ENCODE peak calls at places on chromosomes 1 and 21, in six cellular contexts. One of them, this sample, is unnamed.

GRCh38 chr1:223683586-223684487 is 18.3 kb upstream of the CAPN8 start:
- DNase-seq in tibial artery: no peak
- DNase-seq in aorta: no peak
- DNase-seq in neural progenitor cell: peak
- DNase-seq in lower lobe of right lung: no peak
- DNase-seq in left ventricle myocardium inferior: peak
- DNase-seq in this sample: no peak

GRCh38 chr1:67158401-67158800 is 7.9 kb upstream of the IL23R start:
- DNase-seq in left ventricle myocardium inferior: no peak
- DNase-seq in tibial artery: no peak
- DNase-seq in lower lobe of right lung: no peak
- DNase-seq in neural progenitor cell: no peak
- DNase-seq in aorta: no peak
- DNase-seq in this sample: no peak

GRCh38 chr1:20078166-20078565 is 8.2 kb downstream of the PLA2G5 start:
- DNase-seq in aorta: no peak
- DNase-seq in neural progenitor cell: no peak
- DNase-seq in tibial artery: no peak
- DNase-seq in left ventricle myocardium inferior: no peak
- DNase-seq in lower lobe of right lung: no peak
- DNase-seq in this sample: no peak

GRCh38 chr1:204647114-204647804 is 38.3 kb downstream of the LRRN2 start:
- DNase-seq in lower lobe of right lung: no peak
- DNase-seq in aorta: no peak
- DNase-seq in left ventricle myocardium inferior: no peak
- DNase-seq in tibial artery: no peak
- DNase-seq in neural progenitor cell: peak
- DNase-seq in this sample: no peak

GRCh38 chr1:118989878-118990378 is 1.8 kb upstream of the TBX15 start:
- DNase-seq in neural progenitor cell: peak
- DNase-seq in left ventricle myocardium inferior: no peak
- DNase-seq in tibial artery: peak
- DNase-seq in lower lobe of right lung: no peak
- DNase-seq in aorta: no peak
- DNase-seq in this sample: no peak

GRCh38 chr1:52139817-52140540 is 1.9 kb upstream of the ZFYVE9 start:
- DNase-seq in tibial artery: no peak
- DNase-seq in neural progenitor cell: no peak
- DNase-seq in lower lobe of right lung: no peak
- DNase-seq in left ventricle myocardium inferior: no peak
- DNase-seq in aorta: no peak
- DNase-seq in this sample: no peak

GRCh38 chr1:234163267-234163919 is 209.9 kb upstream of the COA6 start:
- DNase-seq in neural progenitor cell: no peak
- DNase-seq in aorta: no peak
- DNase-seq in lower lobe of right lung: no peak
- DNase-seq in tibial artery: no peak
- DNase-seq in left ventricle myocardium inferior: no peak
- DNase-seq in this sample: peak

GRCh38 chr1:94050263-94050662 is 70.7 kb downstream of the ABCA4 start:
- DNase-seq in neural progenitor cell: no peak
- DNase-seq in lower lobe of right lung: no peak
- DNase-seq in aorta: no peak
- DNase-seq in left ventricle myocardium inferior: no peak
- DNase-seq in tibial artery: no peak
- DNase-seq in this sample: no peak

GRCh38 chr1:9755441-9755995 is 68.2 kb downstream of the CLSTN1 start:
- DNase-seq in left ventricle myocardium inferior: no peak
- DNase-seq in lower lobe of right lung: no peak
- DNase-seq in aorta: peak
- DNase-seq in tibial artery: no peak
- DNase-seq in neural progenitor cell: no peak
- DNase-seq in this sample: no peak

GRCh38 chr1:229128209-229128608 is 142.7 kb upstream of the RAB4A start:
- DNase-seq in neural progenitor cell: no peak
- DNase-seq in tibial artery: no peak
- DNase-seq in left ventricle myocardium inferior: no peak
- DNase-seq in lower lobe of right lung: no peak
- DNase-seq in aorta: no peak
- DNase-seq in this sample: no peak

GRCh38 chr1:229129306-229130027 is 141.4 kb upstream of the RAB4A start:
- DNase-seq in left ventricle myocardium inferior: no peak
- DNase-seq in tibial artery: no peak
- DNase-seq in lower lobe of right lung: no peak
- DNase-seq in aorta: no peak
- DNase-seq in neural progenitor cell: no peak
- DNase-seq in this sample: no peak

GRCh38 chr1:229132106-229132443 is 138.8 kb upstream of the RAB4A start:
- DNase-seq in tibial artery: no peak
- DNase-seq in lower lobe of right lung: no peak
- DNase-seq in aorta: no peak
- DNase-seq in left ventricle myocardium inferior: no peak
- DNase-seq in neural progenitor cell: no peak
- DNase-seq in this sample: no peak

GRCh38 chr1:229131243-229132105 is 139.4 kb upstream of the RAB4A start:
- DNase-seq in lower lobe of right lung: no peak
- DNase-seq in tibial artery: no peak
- DNase-seq in left ventricle myocardium inferior: no peak
- DNase-seq in aorta: no peak
- DNase-seq in neural progenitor cell: no peak
- DNase-seq in this sample: no peak

DNA sequence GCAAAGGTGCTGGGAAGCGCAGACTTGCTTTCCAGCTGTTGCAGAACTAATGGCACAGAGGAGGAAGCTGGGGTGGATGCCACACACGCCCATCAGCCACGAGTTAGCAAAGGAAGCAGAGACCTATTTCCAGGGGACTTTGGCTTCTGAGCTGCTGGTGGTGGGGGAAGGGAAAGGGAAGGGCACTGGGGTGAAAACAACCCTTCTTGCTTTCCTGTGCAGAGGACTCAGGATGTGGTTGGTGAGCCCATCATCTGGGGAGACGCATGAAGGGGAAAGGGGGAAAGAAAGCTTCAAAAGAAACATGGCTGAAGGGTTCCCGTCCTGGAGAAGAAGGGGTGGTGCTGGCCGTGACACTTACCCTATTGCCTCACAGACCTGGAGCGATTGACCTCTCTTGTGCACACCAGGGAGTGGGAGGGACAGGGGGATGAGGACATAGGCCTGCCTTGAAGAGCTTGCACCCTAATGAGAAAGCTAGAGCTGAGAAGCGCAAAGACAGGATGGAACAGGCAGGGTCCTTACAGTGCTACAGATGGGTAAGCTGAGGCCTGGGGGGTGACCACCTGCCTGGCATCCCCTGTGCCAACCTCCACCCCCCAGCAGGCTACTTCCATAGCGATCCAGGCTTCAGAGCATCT is 140.8 kb upstream of the RAB4A start:
- DNase-seq in tibial artery: peak
- DNase-seq in left ventricle myocardium inferior: no peak
- DNase-seq in lower lobe of right lung: peak
- DNase-seq in neural progenitor cell: no peak
- DNase-seq in aorta: no peak
- DNase-seq in this sample: no peak
- H3K27ac ChIP-seq in tibial artery: no peak
- H3K27ac ChIP-seq in left ventricle myocardium inferior: no peak
- H3K27ac ChIP-seq in lower lobe of right lung: no peak
- H3K27ac ChIP-seq in neural progenitor cell: no peak
- H3K27ac ChIP-seq in aorta: no peak
- H3K27ac ChIP-seq in this sample: no peak

DNA sequence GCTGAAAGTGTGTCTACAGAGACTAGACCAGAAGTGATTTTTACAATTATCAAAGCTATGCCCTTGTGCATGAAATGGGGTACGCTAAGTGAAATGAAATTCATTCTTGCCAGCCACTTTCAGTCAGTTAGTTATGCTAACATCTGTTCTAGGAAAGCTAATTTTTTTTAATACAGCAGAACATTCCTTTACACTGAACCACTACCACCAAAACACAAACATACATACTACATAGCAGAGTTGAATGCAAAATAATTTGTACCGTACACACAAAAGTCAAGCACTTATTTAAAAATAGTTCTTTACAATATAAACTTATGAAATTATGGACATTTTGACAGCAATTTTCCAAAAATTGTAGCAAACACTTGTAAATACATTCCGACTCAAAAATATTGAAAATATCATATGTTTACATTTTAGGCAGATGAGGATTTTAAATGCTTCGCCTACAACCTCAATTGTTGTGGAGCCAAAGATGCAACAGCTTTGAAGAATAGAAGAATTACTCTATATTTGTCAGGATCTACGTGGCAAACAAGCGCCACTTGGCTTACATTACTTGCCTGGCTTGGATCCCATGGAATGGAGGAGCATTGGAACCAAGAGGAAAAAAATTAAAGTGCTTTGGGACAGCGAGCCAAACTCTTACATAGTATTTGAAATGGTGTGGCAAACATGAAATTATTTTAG is 30.6 kb downstream of the WLS start:
- DNase-seq in lower lobe of right lung: no peak
- DNase-seq in left ventricle myocardium inferior: no peak
- DNase-seq in tibial artery: peak
- DNase-seq in neural progenitor cell: no peak
- DNase-seq in aorta: no peak
- DNase-seq in this sample: no peak
- H3K4me3 ChIP-seq in lower lobe of right lung: no peak
- H3K4me3 ChIP-seq in left ventricle myocardium inferior: no peak
- H3K4me3 ChIP-seq in tibial artery: no peak
- H3K4me3 ChIP-seq in neural progenitor cell: no peak
- H3K4me3 ChIP-seq in aorta: peak
- H3K4me3 ChIP-seq in this sample: peak

DNA sequence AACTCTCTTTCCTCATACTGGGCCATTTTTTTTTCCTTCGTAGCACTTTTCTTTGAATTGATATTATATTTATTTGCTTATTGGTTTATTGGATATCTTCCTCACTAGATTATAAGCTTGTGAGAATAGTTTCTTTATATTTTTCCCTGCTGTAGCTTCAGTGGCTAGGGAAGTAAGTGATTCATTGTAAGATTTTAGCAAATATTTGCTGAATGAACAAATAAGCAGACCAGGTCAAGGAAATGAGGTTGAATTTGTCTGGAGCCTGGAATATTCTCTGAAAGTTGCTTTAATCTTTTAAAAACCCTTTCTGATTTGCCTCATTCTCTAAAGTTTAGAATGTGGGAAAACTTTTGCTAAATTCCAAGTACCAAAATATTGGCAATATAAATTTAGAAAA is 80.2 kb downstream of the RABGAP1L start:
- DNase-seq in neural progenitor cell: no peak
- DNase-seq in lower lobe of right lung: no peak
- DNase-seq in tibial artery: no peak
- DNase-seq in left ventricle myocardium inferior: no peak
- DNase-seq in aorta: no peak
- DNase-seq in this sample: no peak
- H3K27ac ChIP-seq in neural progenitor cell: no peak
- H3K27ac ChIP-seq in lower lobe of right lung: no peak
- H3K27ac ChIP-seq in tibial artery: no peak
- H3K27ac ChIP-seq in left ventricle myocardium inferior: no peak
- H3K27ac ChIP-seq in aorta: no peak
- H3K27ac ChIP-seq in this sample: no peak

GRCh38 chr1:16281765-16282164 is 44.8 kb upstream of the CPLANE2 start:
- DNase-seq in neural progenitor cell: no peak
- DNase-seq in tibial artery: no peak
- DNase-seq in aorta: no peak
- DNase-seq in lower lobe of right lung: no peak
- DNase-seq in left ventricle myocardium inferior: no peak
- DNase-seq in this sample: no peak
- H3K4me3 ChIP-seq in neural progenitor cell: no peak
- H3K4me3 ChIP-seq in tibial artery: no peak
- H3K4me3 ChIP-seq in aorta: no peak
- H3K4me3 ChIP-seq in lower lobe of right lung: no peak
- H3K4me3 ChIP-seq in left ventricle myocardium inferior: no peak
- H3K4me3 ChIP-seq in this sample: no peak

GRCh38 chr21:41953831-41954653 is at the start of gene C2CD2:
- DNase-seq in lower lobe of right lung: peak
- DNase-seq in left ventricle myocardium inferior: peak
- DNase-seq in tibial artery: peak
- DNase-seq in neural progenitor cell: peak
- DNase-seq in aorta: peak
- DNase-seq in this sample: no peak

GRCh38 chr21:41951876-41952567 is 1.8 kb downstream of the C2CD2 start:
- DNase-seq in aorta: no peak
- DNase-seq in lower lobe of right lung: no peak
- DNase-seq in tibial artery: no peak
- DNase-seq in neural progenitor cell: no peak
- DNase-seq in left ventricle myocardium inferior: no peak
- DNase-seq in this sample: no peak

GRCh38 chr21:41953249-41953830 is 478 bp downstream of the C2CD2 start:
- DNase-seq in neural progenitor cell: peak
- DNase-seq in left ventricle myocardium inferior: peak
- DNase-seq in aorta: no peak
- DNase-seq in tibial artery: no peak
- DNase-seq in lower lobe of right lung: no peak
- DNase-seq in this sample: no peak

GRCh38 chr21:41950941-41951408 is 2.8 kb downstream of the C2CD2 start:
- DNase-seq in lower lobe of right lung: no peak
- DNase-seq in tibial artery: no peak
- DNase-seq in left ventricle myocardium inferior: no peak
- DNase-seq in neural progenitor cell: peak
- DNase-seq in aorta: no peak
- DNase-seq in this sample: no peak

GRCh38 chr21:41952568-41953248 is 1.1 kb downstream of the C2CD2 start:
- DNase-seq in neural progenitor cell: peak
- DNase-seq in left ventricle myocardium inferior: no peak
- DNase-seq in lower lobe of right lung: no peak
- DNase-seq in tibial artery: no peak
- DNase-seq in aorta: no peak
- DNase-seq in this sample: no peak
- H3K27ac ChIP-seq in neural progenitor cell: no peak
- H3K27ac ChIP-seq in left ventricle myocardium inferior: peak
- H3K27ac ChIP-seq in lower lobe of right lung: peak
- H3K27ac ChIP-seq in tibial artery: peak
- H3K27ac ChIP-seq in aorta: no peak
- H3K27ac ChIP-seq in this sample: peak

This sample was measured in coronary artery.